ENCODE peak calls at places on chromosome 19, in seven cellular contexts. W is pancreas, H is stomach, T is right lobe of liver, V is tibial artery, E is IMR-90, Y is colonic mucosa. O is an unnamed sample. For H3K36me3, the result is how much of the 10 kb centered on the place peaks cover.

GRCh38 chr19:42352216-42352892 is 26.9 kb downstream of the MEGF8 start:
- DNase-seq in W (no peak), H (no peak), T (no peak), Y (no peak), E (peak), V (no peak), O (no peak)

GRCh38 chr19:42196011-42197001 is 21.2 kb downstream of the DEDD2 start:
- DNase-seq in E (no peak), T (no peak), W (no peak), Y (no peak), H (no peak), V (no peak), O (no peak)

GRCh38 chr19:50061650-50062049 is 35.8 kb downstream of the ZNF473 start:
- DNase-seq in W (no peak), H (no peak), Y (no peak), T (no peak), E (no peak), V (no peak), O (no peak)

GRCh38 chr19:46493236-46494114 is 2.2 kb downstream of the PNMA8B start:
- DNase-seq in Y (no peak), E (no peak), H (no peak), W (no peak), V (no peak), T (peak), O (peak)

GRCh38 chr19:4609878-4610511 is 29.3 kb upstream of the TNFAIP8L1 start:
- DNase-seq in W (no peak), H (no peak), E (no peak), Y (no peak), T (peak), V (no peak), O (peak)

GRCh38 chr19:4506449-4507149 is 11.7 kb downstream of the PLIN4 start:
- DNase-seq in V (no peak), W (no peak), T (no peak), H (no peak), E (peak), Y (no peak), O (no peak)

GRCh38 chr19:54355675-54356074 is 9.1 kb downstream of the LAIR1 start:
- DNase-seq in V (no peak), W (no peak), E (no peak), Y (no peak), T (no peak), H (no peak), O (no peak)

GRCh38 chr19:10744848-10745293 is 27.0 kb downstream of the DNM2 start:
- DNase-seq in E (no peak), W (no peak), H (peak), V (no peak), T (peak), Y (peak), O (no peak)

GRCh38 chr19:13283871-13284270 is 133.7 kb downstream of the IER2 start:
- DNase-seq in W (no peak), V (no peak), T (no peak), Y (no peak), H (no peak), E (no peak), O (no peak)

GRCh38 chr19:48203227-48203793 is 32.8 kb downstream of the ZSWIM9 start:
- DNase-seq in W (no peak), E (no peak), H (no peak), V (no peak), Y (no peak), T (no peak), O (no peak)

GRCh38 chr19:4512070-4512469 is 6.2 kb downstream of the PLIN4 start:
- DNase-seq in Y (no peak), E (no peak), H (no peak), W (no peak), T (no peak), V (no peak), O (no peak)

GRCh38 chr19:44635581-44636438 is 7.9 kb upstream of the PVR start:
- DNase-seq in V (no peak), W (no peak), T (no peak), E (peak), Y (no peak), H (no peak), O (no peak)

GRCh38 chr19:17409990-17410389 is 4.6 kb upstream of the BST2 start:
- DNase-seq in V (no peak), Y (no peak), W (no peak), T (no peak), H (no peak), E (no peak), O (no peak)

GRCh38 chr19:3109491-3109890 is 15.3 kb downstream of the GNA11 start:
- DNase-seq in T (no peak), H (no peak), V (no peak), Y (no peak), W (no peak), E (no peak), O (no peak)

GRCh38 chr19:3110126-3110825 is 16.1 kb downstream of the GNA11 start:
- DNase-seq in V (no peak), Y (no peak), T (peak), W (no peak), H (no peak), E (no peak), O (no peak)

GRCh38 chr19:3106509-3107141 is 12.5 kb downstream of the GNA11 start:
- DNase-seq in W (no peak), T (no peak), H (no peak), V (no peak), E (no peak), Y (no peak), O (no peak)

GRCh38 chr19:3107658-3108057 is 13.5 kb downstream of the GNA11 start:
- DNase-seq in V (no peak), H (no peak), W (no peak), E (no peak), Y (no peak), T (no peak), O (no peak)

GRCh38 chr19:3108775-3109174 is 14.6 kb downstream of the GNA11 start:
- DNase-seq in V (peak), Y (peak), W (no peak), H (peak), E (peak), T (peak), O (peak)
- TF ChIP-seq CTCF in V (peak), Y (peak), W (peak), H (no peak), E (peak), T (peak), O (peak)

DNA sequence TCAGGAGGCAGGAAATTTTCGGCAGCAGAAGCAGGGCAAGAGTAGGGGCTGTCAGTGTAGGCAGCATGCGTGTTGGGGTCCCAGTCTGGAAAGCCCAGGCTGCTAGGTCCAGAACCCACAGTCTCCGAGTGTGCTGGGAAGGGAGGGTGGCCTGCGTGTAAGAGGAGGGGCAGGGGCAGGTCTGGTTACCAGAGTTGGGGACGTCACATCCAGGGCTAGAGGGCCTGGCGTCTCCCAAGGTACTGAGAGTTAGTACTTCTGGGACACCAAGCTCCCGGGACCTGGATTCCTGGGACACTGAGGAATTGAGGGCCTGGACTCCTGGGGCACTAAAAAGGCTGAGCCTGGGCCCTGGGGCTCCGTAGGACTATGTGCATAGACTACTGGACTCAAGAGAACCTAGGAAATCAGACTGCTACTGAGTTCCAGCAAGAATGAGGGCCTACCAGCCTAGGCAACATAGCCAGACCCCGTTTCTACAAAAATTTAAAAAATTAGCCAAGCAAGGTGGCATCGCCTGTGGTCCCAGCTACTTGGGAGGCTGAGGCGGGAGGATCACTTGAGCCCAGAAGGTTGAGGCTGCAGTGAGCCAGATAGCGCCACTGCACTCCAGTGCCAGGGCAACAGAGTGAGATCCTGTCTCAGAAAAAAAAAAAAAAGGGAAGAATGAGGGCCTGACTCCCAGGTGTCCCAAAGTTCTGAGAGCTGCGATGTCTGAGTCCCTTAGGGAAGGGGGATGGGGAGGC is 2.5 kb downstream of the NFKBID start:
- DNase-seq in H (no peak), W (no peak), E (no peak), Y (no peak), T (no peak), V (no peak), O (no peak)
- H3K27ac ChIP-seq in H (peak), W (no peak), E (no peak), Y (peak), T (peak), V (peak), O (no peak)

GRCh38 chr19:31338069-31338767 is 11.0 kb downstream of the TSHZ3 start:
- DNase-seq in Y (no peak), W (no peak), T (no peak), V (peak), E (peak), H (no peak), O (peak)
- H3K36me3 ChIP-seq in Y (under half), W (under half), T (under half), V (under half), E (under half), H (under half), O (under half)

DNA sequence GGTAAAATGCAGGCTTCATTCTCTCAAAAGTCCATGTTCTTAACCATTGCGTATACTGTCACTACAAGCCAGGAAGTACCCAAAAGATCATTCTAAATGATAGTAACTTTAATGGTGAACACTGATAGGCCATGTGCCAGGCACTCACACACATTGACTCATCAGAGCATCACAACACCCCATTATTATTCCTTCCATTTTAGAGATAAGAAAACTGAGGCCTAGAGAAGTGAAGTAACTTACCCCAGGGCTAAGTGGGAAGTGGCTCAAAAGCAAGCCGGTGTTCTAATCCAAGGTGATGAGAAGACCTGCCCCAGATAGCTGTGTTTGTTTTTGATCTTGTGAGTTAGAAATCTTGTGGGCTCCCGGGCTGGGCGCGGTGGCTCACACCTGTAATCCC is 1.4 kb upstream of the PHLDB3 start:
- DNase-seq in V (no peak), H (no peak), Y (no peak), T (no peak), E (no peak), W (no peak), O (no peak)
- TF ChIP-seq CTCF in V (no peak), H (no peak), Y (no peak), T (no peak), E (no peak), W (no peak), O (no peak)

GRCh38 chr19:38307076-38307475 is 3.0 kb downstream of the C19orf33 start:
- DNase-seq in V (no peak), T (no peak), W (no peak), H (no peak), E (no peak), Y (no peak), O (no peak)

GRCh38 chr19:38303517-38304351 is at the start of gene C19orf33:
- DNase-seq in T (no peak), V (no peak), W (no peak), Y (peak), H (peak), E (no peak), O (peak)

GRCh38 chr19:38304352-38304865 is 358 bp downstream of the C19orf33 start:
- DNase-seq in H (no peak), W (no peak), T (no peak), E (no peak), Y (no peak), V (no peak), O (no peak)

GRCh38 chr19:38306236-38306635 is 2.2 kb downstream of the C19orf33 start:
- DNase-seq in T (no peak), W (no peak), H (no peak), Y (no peak), E (no peak), V (no peak), O (no peak)

DNA sequence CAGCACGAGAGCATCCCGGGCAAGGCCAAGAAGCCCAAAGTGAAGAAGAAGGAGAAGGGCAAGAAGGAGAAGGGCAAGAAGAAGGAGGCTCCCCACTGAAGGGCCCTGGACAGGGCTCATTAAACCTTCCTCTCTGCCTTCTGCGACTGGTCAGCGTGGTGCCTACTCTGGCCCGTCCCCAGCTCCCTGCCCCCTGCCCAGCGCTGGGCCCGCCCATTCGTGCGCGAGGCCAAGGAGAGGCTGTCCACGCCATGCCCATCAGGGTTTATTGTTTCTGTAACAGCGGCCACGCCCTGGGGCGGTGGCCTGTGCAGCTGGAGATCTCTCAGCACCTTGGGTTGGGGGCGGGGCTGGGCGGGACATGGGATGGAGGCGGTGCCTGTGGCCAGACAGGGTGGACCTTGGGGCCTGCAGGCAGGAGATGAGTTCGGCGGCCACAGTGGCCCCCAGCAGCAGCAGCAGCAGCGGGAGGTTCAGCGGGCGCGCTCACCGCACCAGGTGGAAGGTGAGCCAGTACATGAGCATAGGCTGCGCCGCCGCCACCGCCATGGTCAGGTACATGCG is 897 bp downstream of the C19orf33 start:
- DNase-seq in W (peak), H (peak), V (no peak), E (no peak), Y (peak), T (no peak), O (peak)
- H3K27ac ChIP-seq in W (no peak), H (peak), V (no peak), E (no peak), Y (peak), T (no peak), O (peak)

GRCh38 chr19:16217671-16218464 is 20.2 kb downstream of the AP1M1 start:
- DNase-seq in E (no peak), T (no peak), H (no peak), V (no peak), W (no peak), Y (no peak), O (no peak)
- H3K36me3 ChIP-seq in E (under half), T (under half), H (half or more), V (half or more), W (under half), Y (under half), O (under half)

GRCh38 chr19:480016-480855 is 16.1 kb upstream of the MADCAM1 start:
- DNase-seq in Y (peak), W (peak), V (peak), T (peak), H (peak), E (no peak), O (peak)
- TF ChIP-seq CTCF in Y (peak), W (peak), V (peak), T (peak), H (no peak), E (peak), O (peak)

GRCh38 chr19:39818626-39819097 is 15.3 kb downstream of the DYRK1B start:
- DNase-seq in E (no peak), T (no peak), Y (no peak), V (no peak), H (no peak), W (no peak), O (no peak)
- H3K27ac ChIP-seq in E (no peak), T (no peak), Y (no peak), V (no peak), H (no peak), W (no peak), O (no peak)

O was measured in thyroid gland.